ENCODE peak calls at places on chromosomes 3 and 15, in eight cellular contexts. One of them, this sample, is unnamed.

GRCh38 chr3:121566773-121567172 is 976 bp upstream of the ARGFX start:
- DNase-seq in A549: no peak
- DNase-seq in stimulated activated CD8-positive, alpha-beta memory T cell treated with anti-CD3 and anti-CD28 coated beads, Interleukin-2, amount 100 ng/mL, for 48 hours: no peak
- DNase-seq in HTR-8/SVneo: no peak
- DNase-seq in kidney epithelial cell: no peak
- DNase-seq in NCI-H1436 treated with DMSO at 0.1 percent for 48 hours: no peak
- DNase-seq in GM23248: no peak
- DNase-seq in cardiac muscle cell: no peak
- DNase-seq in this sample: no peak

GRCh38 chr3:73556520-73557371 is 68.0 kb downstream of the PDZRN3 start:
- DNase-seq in A549: no peak
- DNase-seq in stimulated activated CD8-positive, alpha-beta memory T cell treated with anti-CD3 and anti-CD28 coated beads, Interleukin-2, amount 100 ng/mL, for 48 hours: no peak
- DNase-seq in HTR-8/SVneo: no peak
- DNase-seq in kidney epithelial cell: no peak
- DNase-seq in NCI-H1436 treated with DMSO at 0.1 percent for 48 hours: no peak
- DNase-seq in GM23248: peak; percentile 56
- DNase-seq in cardiac muscle cell: no peak
- DNase-seq in this sample: no peak

GRCh38 chr15:67981848-67982247 is 72.3 kb upstream of the PIAS1 start:
- DNase-seq in A549: no peak
- DNase-seq in stimulated activated CD8-positive, alpha-beta memory T cell treated with anti-CD3 and anti-CD28 coated beads, Interleukin-2, amount 100 ng/mL, for 48 hours: no peak
- DNase-seq in HTR-8/SVneo: no peak
- DNase-seq in kidney epithelial cell: no peak
- DNase-seq in NCI-H1436 treated with DMSO at 0.1 percent for 48 hours: no peak
- DNase-seq in GM23248: no peak
- DNase-seq in cardiac muscle cell: no peak
- DNase-seq in this sample: no peak

GRCh38 chr3:79598594-79598993 is 169.2 kb downstream of the ROBO1 start:
- DNase-seq in A549: peak; percentile 1
- DNase-seq in stimulated activated CD8-positive, alpha-beta memory T cell treated with anti-CD3 and anti-CD28 coated beads, Interleukin-2, amount 100 ng/mL, for 48 hours: no peak
- DNase-seq in HTR-8/SVneo: no peak
- DNase-seq in kidney epithelial cell: no peak
- DNase-seq in NCI-H1436 treated with DMSO at 0.1 percent for 48 hours: no peak
- DNase-seq in GM23248: no peak
- DNase-seq in cardiac muscle cell: no peak
- DNase-seq in this sample: no peak

GRCh38 chr15:95444860-95445259 is 885.6 kb upstream of the NR2F2 start:
- DNase-seq in A549: no peak
- DNase-seq in stimulated activated CD8-positive, alpha-beta memory T cell treated with anti-CD3 and anti-CD28 coated beads, Interleukin-2, amount 100 ng/mL, for 48 hours: no peak
- DNase-seq in HTR-8/SVneo: no peak
- DNase-seq in kidney epithelial cell: no peak
- DNase-seq in NCI-H1436 treated with DMSO at 0.1 percent for 48 hours: no peak
- DNase-seq in GM23248: no peak
- DNase-seq in cardiac muscle cell: no peak
- DNase-seq in this sample: no peak

GRCh38 chr3:160010578-160010977 is 21.9 kb downstream of the IL12A start:
- DNase-seq in A549: no peak
- DNase-seq in stimulated activated CD8-positive, alpha-beta memory T cell treated with anti-CD3 and anti-CD28 coated beads, Interleukin-2, amount 100 ng/mL, for 48 hours: no peak
- DNase-seq in HTR-8/SVneo: no peak
- DNase-seq in kidney epithelial cell: no peak
- DNase-seq in NCI-H1436 treated with DMSO at 0.1 percent for 48 hours: no peak
- DNase-seq in GM23248: no peak
- DNase-seq in cardiac muscle cell: no peak
- DNase-seq in this sample: no peak

GRCh38 chr15:87873501-87873900 is 383.0 kb downstream of the NTRK3 start:
- DNase-seq in A549: no peak
- DNase-seq in stimulated activated CD8-positive, alpha-beta memory T cell treated with anti-CD3 and anti-CD28 coated beads, Interleukin-2, amount 100 ng/mL, for 48 hours: no peak
- DNase-seq in HTR-8/SVneo: no peak
- DNase-seq in kidney epithelial cell: no peak
- DNase-seq in NCI-H1436 treated with DMSO at 0.1 percent for 48 hours: no peak
- DNase-seq in GM23248: peak; percentile 37
- DNase-seq in cardiac muscle cell: peak; percentile 71
- DNase-seq in this sample: no peak

GRCh38 chr3:131555456-131555855 is 52.7 kb upstream of the MRPL3 start:
- DNase-seq in A549: no peak
- DNase-seq in stimulated activated CD8-positive, alpha-beta memory T cell treated with anti-CD3 and anti-CD28 coated beads, Interleukin-2, amount 100 ng/mL, for 48 hours: no peak
- DNase-seq in HTR-8/SVneo: no peak
- DNase-seq in kidney epithelial cell: no peak
- DNase-seq in NCI-H1436 treated with DMSO at 0.1 percent for 48 hours: no peak
- DNase-seq in GM23248: peak; percentile 43
- DNase-seq in cardiac muscle cell: no peak
- DNase-seq in this sample: no peak

GRCh38 chr3:107979538-107979937 is 111.3 kb downstream of the CD47 start:
- DNase-seq in A549: no peak
- DNase-seq in stimulated activated CD8-positive, alpha-beta memory T cell treated with anti-CD3 and anti-CD28 coated beads, Interleukin-2, amount 100 ng/mL, for 48 hours: no peak
- DNase-seq in HTR-8/SVneo: no peak
- DNase-seq in kidney epithelial cell: no peak
- DNase-seq in NCI-H1436 treated with DMSO at 0.1 percent for 48 hours: no peak
- DNase-seq in GM23248: no peak
- DNase-seq in cardiac muscle cell: no peak
- DNase-seq in this sample: no peak

GRCh38 chr3:42702066-42702951 is at the start of gene HHATL:
- DNase-seq in A549: no peak
- DNase-seq in stimulated activated CD8-positive, alpha-beta memory T cell treated with anti-CD3 and anti-CD28 coated beads, Interleukin-2, amount 100 ng/mL, for 48 hours: no peak
- DNase-seq in HTR-8/SVneo: no peak
- DNase-seq in kidney epithelial cell: no peak
- DNase-seq in NCI-H1436 treated with DMSO at 0.1 percent for 48 hours: no peak
- DNase-seq in GM23248: no peak
- DNase-seq in cardiac muscle cell: no peak
- DNase-seq in this sample: no peak

GRCh38 chr15:74347757-74348250 is 19.6 kb downstream of the CYP11A1 start:
- DNase-seq in A549: no peak
- DNase-seq in stimulated activated CD8-positive, alpha-beta memory T cell treated with anti-CD3 and anti-CD28 coated beads, Interleukin-2, amount 100 ng/mL, for 48 hours: no peak
- DNase-seq in HTR-8/SVneo: no peak
- DNase-seq in kidney epithelial cell: no peak
- DNase-seq in NCI-H1436 treated with DMSO at 0.1 percent for 48 hours: no peak
- DNase-seq in GM23248: no peak
- DNase-seq in cardiac muscle cell: no peak
- DNase-seq in this sample: no peak

GRCh38 chr3:163879172-163879571 is 1199.1 kb downstream of the SI start:
- DNase-seq in A549: no peak
- DNase-seq in stimulated activated CD8-positive, alpha-beta memory T cell treated with anti-CD3 and anti-CD28 coated beads, Interleukin-2, amount 100 ng/mL, for 48 hours: no peak
- DNase-seq in HTR-8/SVneo: no peak
- DNase-seq in kidney epithelial cell: no peak
- DNase-seq in NCI-H1436 treated with DMSO at 0.1 percent for 48 hours: no peak
- DNase-seq in GM23248: no peak
- DNase-seq in cardiac muscle cell: no peak
- DNase-seq in this sample: no peak

GRCh38 chr3:184409946-184410500 is 30.2 kb downstream of the CHRD start:
- DNase-seq in A549: no peak
- DNase-seq in stimulated activated CD8-positive, alpha-beta memory T cell treated with anti-CD3 and anti-CD28 coated beads, Interleukin-2, amount 100 ng/mL, for 48 hours: no peak
- DNase-seq in HTR-8/SVneo: no peak
- DNase-seq in kidney epithelial cell: no peak
- DNase-seq in NCI-H1436 treated with DMSO at 0.1 percent for 48 hours: no peak
- DNase-seq in GM23248: no peak
- DNase-seq in cardiac muscle cell: no peak
- DNase-seq in this sample: peak; percentile 83

GRCh38 chr3:127728417-127728816 is 55.7 kb downstream of the ABTB1 start:
- DNase-seq in A549: no peak
- DNase-seq in stimulated activated CD8-positive, alpha-beta memory T cell treated with anti-CD3 and anti-CD28 coated beads, Interleukin-2, amount 100 ng/mL, for 48 hours: no peak
- DNase-seq in HTR-8/SVneo: no peak
- DNase-seq in kidney epithelial cell: no peak
- DNase-seq in NCI-H1436 treated with DMSO at 0.1 percent for 48 hours: no peak
- DNase-seq in GM23248: no peak
- DNase-seq in cardiac muscle cell: no peak
- DNase-seq in this sample: no peak

GRCh38 chr15:43484455-43484854 is 8.5 kb downstream of the TP53BP1 start:
- DNase-seq in A549: no peak
- DNase-seq in stimulated activated CD8-positive, alpha-beta memory T cell treated with anti-CD3 and anti-CD28 coated beads, Interleukin-2, amount 100 ng/mL, for 48 hours: no peak
- DNase-seq in HTR-8/SVneo: no peak
- DNase-seq in kidney epithelial cell: no peak
- DNase-seq in NCI-H1436 treated with DMSO at 0.1 percent for 48 hours: no peak
- DNase-seq in GM23248: no peak
- DNase-seq in cardiac muscle cell: peak; percentile 29
- DNase-seq in this sample: no peak

GRCh38 chr3:134597390-134597975 is 53.3 kb downstream of the KY start:
- DNase-seq in A549: no peak
- DNase-seq in stimulated activated CD8-positive, alpha-beta memory T cell treated with anti-CD3 and anti-CD28 coated beads, Interleukin-2, amount 100 ng/mL, for 48 hours: no peak
- DNase-seq in HTR-8/SVneo: no peak
- DNase-seq in kidney epithelial cell: no peak
- DNase-seq in NCI-H1436 treated with DMSO at 0.1 percent for 48 hours: no peak
- DNase-seq in GM23248: no peak
- DNase-seq in cardiac muscle cell: peak; percentile 13
- DNase-seq in this sample: no peak